ENCODE peak calls at places on chromosomes 5 and 9, in four cellular contexts. One of them, this sample, is unnamed.

GRCh38 chr5:179298181-179298993 is 46.9 kb downstream of the ADAMTS2 start:
- DNase-seq in endothelial cell: no peak
- DNase-seq in BJ: no peak
- DNase-seq in A172: no peak
- DNase-seq in this sample: no peak

GRCh38 chr9:116336133-116336862 is 182.7 kb downstream of the PAPPA start:
- DNase-seq in A172: no peak
- DNase-seq in endothelial cell: no peak
- DNase-seq in BJ: no peak
- DNase-seq in this sample: no peak

GRCh38 chr5:5587474-5587873 is 165.0 kb downstream of the ICE1 start:
- DNase-seq in BJ: no peak
- DNase-seq in A172: no peak
- DNase-seq in endothelial cell: no peak
- DNase-seq in this sample: no peak

GRCh38 chr9:129363216-129363873 is 185.3 kb upstream of the IER5L start:
- DNase-seq in BJ: no peak
- DNase-seq in endothelial cell: no peak
- DNase-seq in A172: no peak
- DNase-seq in this sample: no peak

GRCh38 chr9:120265791-120266190 is 314.2 kb downstream of the CDK5RAP2 start:
- DNase-seq in BJ: no peak
- DNase-seq in endothelial cell: no peak
- DNase-seq in A172: no peak
- DNase-seq in this sample: no peak

GRCh38 chr5:15074651-15075050 is 203.1 kb upstream of the ANKH start:
- DNase-seq in A172: no peak
- DNase-seq in endothelial cell: no peak
- DNase-seq in BJ: no peak
- DNase-seq in this sample: no peak

GRCh38 chr9:77710276-77710675 is 62.2 kb upstream of the GNA14 start:
- DNase-seq in A172: no peak
- DNase-seq in BJ: no peak
- DNase-seq in endothelial cell: no peak
- DNase-seq in this sample: no peak

GRCh38 chr5:94508421-94509148 is 109.8 kb downstream of the KIAA0825 start:
- DNase-seq in endothelial cell: no peak
- DNase-seq in BJ: no peak
- DNase-seq in A172: no peak
- DNase-seq in this sample: peak; percentile 77

GRCh38 chr5:31211098-31211497 is 17.6 kb downstream of the CDH6 start:
- DNase-seq in BJ: no peak
- DNase-seq in A172: no peak
- DNase-seq in endothelial cell: no peak
- DNase-seq in this sample: no peak

GRCh38 chr9:37243588-37244345 is 123.4 kb downstream of the ZCCHC7 start:
- DNase-seq in BJ: no peak
- DNase-seq in endothelial cell: no peak
- DNase-seq in A172: no peak
- DNase-seq in this sample: no peak

GRCh38 chr5:170757669-170758068 is 25.9 kb upstream of the GABRP start:
- DNase-seq in BJ: no peak
- DNase-seq in endothelial cell: no peak
- DNase-seq in A172: no peak
- DNase-seq in this sample: no peak

GRCh38 chr5:157670662-157671591 is at the start of gene C5orf52:
- DNase-seq in endothelial cell: peak; percentile 63
- DNase-seq in A172: no peak
- DNase-seq in BJ: no peak
- DNase-seq in this sample: peak; percentile 78

GRCh38 chr5:37833990-37834389 is 5.9 kb downstream of the GDNF start:
- DNase-seq in A172: no peak
- DNase-seq in endothelial cell: no peak
- DNase-seq in BJ: no peak
- DNase-seq in this sample: no peak

GRCh38 chr5:60668715-60669304 is 31.2 kb downstream of the DEPDC1B start:
- DNase-seq in A172: peak; percentile 15
- DNase-seq in BJ: no peak
- DNase-seq in endothelial cell: no peak
- DNase-seq in this sample: peak; percentile 22

GRCh38 chr5:138508958-138509357 is 34.1 kb downstream of the ETF1 start:
- DNase-seq in BJ: no peak
- DNase-seq in A172: no peak
- DNase-seq in endothelial cell: no peak
- DNase-seq in this sample: no peak

GRCh38 chr9:95366731-95367325 is 49.3 kb upstream of the FANCC start:
- DNase-seq in BJ: no peak
- DNase-seq in A172: no peak
- DNase-seq in endothelial cell: no peak
- DNase-seq in this sample: no peak

GRCh38 chr9:135724186-135724797 is 22.3 kb downstream of the KCNT1 start:
- DNase-seq in A172: no peak
- DNase-seq in endothelial cell: no peak
- DNase-seq in BJ: no peak
- DNase-seq in this sample: no peak

GRCh38 chr9:122954253-122954691 is 13.5 kb downstream of the RABGAP1 start:
- DNase-seq in BJ: no peak
- DNase-seq in endothelial cell: no peak
- DNase-seq in A172: peak; percentile 60
- DNase-seq in this sample: no peak

GRCh38 chr5:140418862-140419520 is 17.4 kb downstream of the ANKHD1 start:
- DNase-seq in A172: no peak
- DNase-seq in endothelial cell: no peak
- DNase-seq in BJ: no peak
- DNase-seq in this sample: no peak